ENCODE peak calls at places on chromosomes 7 and 10, in six cellular contexts. One of them, this sample, is unnamed. For H3K4me1, the result is how much of the 10 kb centered on the place peaks cover.

GRCh38 chr10:22278441-22278782 is 37.8 kb upstream of the COMMD3 start:
- DNase-seq in uterus: no peak
- DNase-seq in heart left ventricle: no peak
- DNase-seq in IMR-90: no peak
- DNase-seq in breast epithelium: no peak
- DNase-seq in prostate gland: no peak
- DNase-seq in this sample: no peak

GRCh38 chr10:126972622-126973414 is 67.6 kb downstream of the DOCK1 start:
- DNase-seq in IMR-90: peak
- DNase-seq in breast epithelium: peak
- DNase-seq in prostate gland: no peak
- DNase-seq in uterus: no peak
- DNase-seq in heart left ventricle: no peak
- DNase-seq in this sample: peak

GRCh38 chr7:116353614-116354013 is 143.3 kb downstream of the TES start:
- DNase-seq in prostate gland: no peak
- DNase-seq in heart left ventricle: no peak
- DNase-seq in breast epithelium: no peak
- DNase-seq in uterus: peak
- DNase-seq in IMR-90: no peak
- DNase-seq in this sample: peak

GRCh38 chr10:73287441-73287840 is 35.0 kb upstream of the MRPS16 start:
- DNase-seq in heart left ventricle: no peak
- DNase-seq in IMR-90: no peak
- DNase-seq in uterus: no peak
- DNase-seq in breast epithelium: no peak
- DNase-seq in prostate gland: no peak
- DNase-seq in this sample: no peak

GRCh38 chr7:40570218-40570617 is 435.4 kb downstream of the SUGCT start:
- DNase-seq in uterus: no peak
- DNase-seq in IMR-90: peak
- DNase-seq in breast epithelium: no peak
- DNase-seq in heart left ventricle: no peak
- DNase-seq in prostate gland: no peak
- DNase-seq in this sample: no peak

GRCh38 chr7:2993396-2993795 is 50.3 kb downstream of the CARD11 start:
- DNase-seq in prostate gland: no peak
- DNase-seq in heart left ventricle: no peak
- DNase-seq in uterus: no peak
- DNase-seq in breast epithelium: no peak
- DNase-seq in IMR-90: no peak
- DNase-seq in this sample: no peak

GRCh38 chr10:80518807-80519360 is 18.8 kb upstream of the SH2D4B start:
- DNase-seq in breast epithelium: no peak
- DNase-seq in prostate gland: no peak
- DNase-seq in IMR-90: no peak
- DNase-seq in uterus: no peak
- DNase-seq in heart left ventricle: no peak
- DNase-seq in this sample: no peak

GRCh38 chr10:100997364-100998182 is 2.0 kb upstream of the LZTS2 start:
- DNase-seq in IMR-90: peak
- DNase-seq in heart left ventricle: peak
- DNase-seq in prostate gland: peak
- DNase-seq in uterus: peak
- DNase-seq in breast epithelium: peak
- DNase-seq in this sample: peak

GRCh38 chr7:39749177-39749576 is 125.8 kb downstream of the RALA start:
- DNase-seq in prostate gland: no peak
- DNase-seq in IMR-90: peak
- DNase-seq in heart left ventricle: no peak
- DNase-seq in breast epithelium: no peak
- DNase-seq in uterus: no peak
- DNase-seq in this sample: no peak

GRCh38 chr10:48266528-48266927 is 8.0 kb downstream of the FRMPD2 start:
- DNase-seq in uterus: no peak
- DNase-seq in prostate gland: no peak
- DNase-seq in IMR-90: no peak
- DNase-seq in heart left ventricle: no peak
- DNase-seq in breast epithelium: no peak
- DNase-seq in this sample: no peak

GRCh38 chr10:43854042-43854441 is 205.4 kb upstream of the ZNF32 start:
- DNase-seq in breast epithelium: peak
- DNase-seq in IMR-90: peak
- DNase-seq in heart left ventricle: no peak
- DNase-seq in uterus: no peak
- DNase-seq in prostate gland: no peak
- DNase-seq in this sample: no peak
- TF ChIP-seq POLR2A in breast epithelium: no peak
- TF ChIP-seq POLR2A in IMR-90: no peak
- TF ChIP-seq POLR2A in heart left ventricle: no peak
- TF ChIP-seq POLR2A in uterus: no peak
- TF ChIP-seq POLR2A in prostate gland: no peak
- TF ChIP-seq POLR2A in this sample: no peak

GRCh38 chr7:475425-475728 is 44.3 kb downstream of the PDGFA start:
- DNase-seq in heart left ventricle: no peak
- DNase-seq in IMR-90: no peak
- DNase-seq in uterus: no peak
- DNase-seq in breast epithelium: peak
- DNase-seq in prostate gland: no peak
- DNase-seq in this sample: peak
- TF ChIP-seq CTCF in heart left ventricle: no peak
- TF ChIP-seq CTCF in IMR-90: no peak
- TF ChIP-seq CTCF in uterus: no peak
- TF ChIP-seq CTCF in breast epithelium: no peak
- TF ChIP-seq CTCF in prostate gland: no peak
- TF ChIP-seq CTCF in this sample: no peak

GRCh38 chr10:70510904-70511303 is 32.3 kb downstream of the PALD1 start:
- DNase-seq in IMR-90: no peak
- DNase-seq in breast epithelium: no peak
- DNase-seq in heart left ventricle: no peak
- DNase-seq in uterus: no peak
- DNase-seq in prostate gland: no peak
- DNase-seq in this sample: no peak

GRCh38 chr10:70510453-70510852 is 31.9 kb downstream of the PALD1 start:
- DNase-seq in prostate gland: no peak
- DNase-seq in breast epithelium: no peak
- DNase-seq in IMR-90: no peak
- DNase-seq in heart left ventricle: no peak
- DNase-seq in uterus: no peak
- DNase-seq in this sample: no peak

GRCh38 chr10:70512149-70512611 is 33.6 kb downstream of the PALD1 start:
- DNase-seq in heart left ventricle: no peak
- DNase-seq in IMR-90: peak
- DNase-seq in breast epithelium: no peak
- DNase-seq in uterus: no peak
- DNase-seq in prostate gland: no peak
- DNase-seq in this sample: no peak

GRCh38 chr10:70508912-70509366 is 30.4 kb downstream of the PALD1 start:
- DNase-seq in prostate gland: no peak
- DNase-seq in IMR-90: peak
- DNase-seq in breast epithelium: no peak
- DNase-seq in uterus: peak
- DNase-seq in heart left ventricle: peak
- DNase-seq in this sample: no peak

GRCh38 chr10:70509376-70509775 is 30.8 kb downstream of the PALD1 start:
- DNase-seq in IMR-90: no peak
- DNase-seq in prostate gland: no peak
- DNase-seq in breast epithelium: no peak
- DNase-seq in uterus: peak
- DNase-seq in heart left ventricle: no peak
- DNase-seq in this sample: no peak
- H3K4me1 ChIP-seq in IMR-90: under half
- H3K4me1 ChIP-seq in prostate gland: under half
- H3K4me1 ChIP-seq in breast epithelium: under half
- H3K4me1 ChIP-seq in uterus: under half
- H3K4me1 ChIP-seq in heart left ventricle: under half
- H3K4me1 ChIP-seq in this sample: under half

GRCh38 chr7:73852500-73852899 is 8.5 kb upstream of the TMEM270 start:
- DNase-seq in IMR-90: no peak
- DNase-seq in breast epithelium: no peak
- DNase-seq in prostate gland: no peak
- DNase-seq in uterus: no peak
- DNase-seq in heart left ventricle: peak
- DNase-seq in this sample: no peak

GRCh38 chr7:73847941-73848723 is 5.8 kb upstream of the METTL27 start:
- DNase-seq in IMR-90: no peak
- DNase-seq in breast epithelium: no peak
- DNase-seq in heart left ventricle: peak
- DNase-seq in prostate gland: no peak
- DNase-seq in uterus: no peak
- DNase-seq in this sample: no peak

GRCh38 chr7:73850781-73851207 is 8.5 kb upstream of the METTL27 start:
- DNase-seq in prostate gland: no peak
- DNase-seq in breast epithelium: no peak
- DNase-seq in heart left ventricle: peak
- DNase-seq in uterus: peak
- DNase-seq in IMR-90: peak
- DNase-seq in this sample: no peak

GRCh38 chr7:73850212-73850611 is 7.9 kb upstream of the METTL27 start:
- DNase-seq in prostate gland: no peak
- DNase-seq in IMR-90: no peak
- DNase-seq in breast epithelium: no peak
- DNase-seq in heart left ventricle: peak
- DNase-seq in uterus: no peak
- DNase-seq in this sample: no peak

GRCh38 chr7:73851410-73852338 is 9.3 kb upstream of the TMEM270 start:
- DNase-seq in breast epithelium: no peak
- DNase-seq in IMR-90: peak
- DNase-seq in uterus: peak
- DNase-seq in prostate gland: no peak
- DNase-seq in heart left ventricle: no peak
- DNase-seq in this sample: no peak
- TF ChIP-seq POLR2A in breast epithelium: no peak
- TF ChIP-seq POLR2A in IMR-90: peak
- TF ChIP-seq POLR2A in uterus: no peak
- TF ChIP-seq POLR2A in prostate gland: no peak
- TF ChIP-seq POLR2A in heart left ventricle: no peak
- TF ChIP-seq POLR2A in this sample: no peak